ENCODE peak calls at places on chromosomes 16 and 17, in five cellular contexts. One of them, this sample, is unnamed.

GRCh38 chr16:67170168-67170947 is at the start of gene NOL3:
- DNase-seq in endothelial cell of umbilical vein: peak
- DNase-seq in endothelial cell: no peak
- DNase-seq in CD8-positive, alpha-beta T cell: no peak
- DNase-seq in AG04450: peak
- DNase-seq in this sample: peak

GRCh38 chr17:39177256-39177655 is 11.3 kb upstream of the ARL5C start:
- DNase-seq in endothelial cell: no peak
- DNase-seq in endothelial cell of umbilical vein: no peak
- DNase-seq in AG04450: no peak
- DNase-seq in CD8-positive, alpha-beta T cell: no peak
- DNase-seq in this sample: peak

GRCh38 chr16:23368469-23368868 is 66.4 kb downstream of the SCNN1B start:
- DNase-seq in endothelial cell: no peak
- DNase-seq in endothelial cell of umbilical vein: no peak
- DNase-seq in CD8-positive, alpha-beta T cell: no peak
- DNase-seq in AG04450: no peak
- DNase-seq in this sample: no peak

GRCh38 chr16:14240216-14240843 is 169.2 kb downstream of the MRTFB start:
- DNase-seq in AG04450: no peak
- DNase-seq in endothelial cell of umbilical vein: no peak
- DNase-seq in endothelial cell: no peak
- DNase-seq in CD8-positive, alpha-beta T cell: no peak
- DNase-seq in this sample: no peak

GRCh38 chr16:89870440-89870839 is 3.0 kb upstream of the TCF25 start:
- DNase-seq in AG04450: no peak
- DNase-seq in endothelial cell: no peak
- DNase-seq in CD8-positive, alpha-beta T cell: no peak
- DNase-seq in endothelial cell of umbilical vein: no peak
- DNase-seq in this sample: no peak

GRCh38 chr16:2026461-2027023 is at the start of gene NHERF2:
- DNase-seq in AG04450: no peak
- DNase-seq in endothelial cell: no peak
- DNase-seq in endothelial cell of umbilical vein: no peak
- DNase-seq in CD8-positive, alpha-beta T cell: no peak
- DNase-seq in this sample: peak

GRCh38 chr17:4877089-4877488 is 22.2 kb upstream of the C17orf107 start:
- DNase-seq in CD8-positive, alpha-beta T cell: no peak
- DNase-seq in AG04450: no peak
- DNase-seq in endothelial cell: no peak
- DNase-seq in endothelial cell of umbilical vein: no peak
- DNase-seq in this sample: no peak

GRCh38 chr17:35345926-35346771 is 27.3 kb downstream of the SLFN11 start:
- DNase-seq in endothelial cell: peak
- DNase-seq in endothelial cell of umbilical vein: peak
- DNase-seq in CD8-positive, alpha-beta T cell: peak
- DNase-seq in AG04450: no peak
- DNase-seq in this sample: peak

GRCh38 chr16:12145918-12146317 is 169.4 kb downstream of the SNX29 start:
- DNase-seq in CD8-positive, alpha-beta T cell: no peak
- DNase-seq in endothelial cell: no peak
- DNase-seq in AG04450: no peak
- DNase-seq in endothelial cell of umbilical vein: no peak
- DNase-seq in this sample: no peak

GRCh38 chr17:8745586-8746500 is 1.2 kb upstream of the CCDC42 start:
- DNase-seq in AG04450: peak
- DNase-seq in endothelial cell of umbilical vein: peak
- DNase-seq in endothelial cell: peak
- DNase-seq in CD8-positive, alpha-beta T cell: peak
- DNase-seq in this sample: peak

GRCh38 chr17:73071387-73071999 is 21.0 kb downstream of the SLC39A11 start:
- DNase-seq in endothelial cell: no peak
- DNase-seq in endothelial cell of umbilical vein: no peak
- DNase-seq in AG04450: no peak
- DNase-seq in CD8-positive, alpha-beta T cell: no peak
- DNase-seq in this sample: no peak

GRCh38 chr16:23949630-23950290 is 114.0 kb downstream of the PRKCB start:
- DNase-seq in CD8-positive, alpha-beta T cell: peak
- DNase-seq in AG04450: no peak
- DNase-seq in endothelial cell: no peak
- DNase-seq in endothelial cell of umbilical vein: no peak
- DNase-seq in this sample: no peak

GRCh38 chr16:68756250-68757051 is 19.4 kb downstream of the CDH1 start:
- DNase-seq in endothelial cell of umbilical vein: no peak
- DNase-seq in AG04450: no peak
- DNase-seq in endothelial cell: no peak
- DNase-seq in CD8-positive, alpha-beta T cell: no peak
- DNase-seq in this sample: no peak

GRCh38 chr17:29048440-29049360 is 5.8 kb downstream of the PIPOX start:
- DNase-seq in AG04450: no peak
- DNase-seq in endothelial cell of umbilical vein: no peak
- DNase-seq in CD8-positive, alpha-beta T cell: no peak
- DNase-seq in endothelial cell: no peak
- DNase-seq in this sample: peak

GRCh38 chr16:88570691-88571092 is 489 bp downstream of the ZC3H18 start:
- DNase-seq in AG04450: no peak
- DNase-seq in CD8-positive, alpha-beta T cell: no peak
- DNase-seq in endothelial cell: peak
- DNase-seq in endothelial cell of umbilical vein: peak
- DNase-seq in this sample: no peak

GRCh38 chr16:86597880-86598606 is 19.7 kb downstream of the FOXL1 start:
- DNase-seq in endothelial cell: no peak
- DNase-seq in AG04450: no peak
- DNase-seq in endothelial cell of umbilical vein: no peak
- DNase-seq in CD8-positive, alpha-beta T cell: no peak
- DNase-seq in this sample: no peak

GRCh38 chr17:41965694-41966375 is 760 bp upstream of the CNP start:
- DNase-seq in AG04450: no peak
- DNase-seq in endothelial cell: peak
- DNase-seq in endothelial cell of umbilical vein: no peak
- DNase-seq in CD8-positive, alpha-beta T cell: peak
- DNase-seq in this sample: peak

GRCh38 chr17:2789700-2790099 is 6.5 kb upstream of the RAP1GAP2 start:
- DNase-seq in AG04450: no peak
- DNase-seq in CD8-positive, alpha-beta T cell: no peak
- DNase-seq in endothelial cell of umbilical vein: no peak
- DNase-seq in endothelial cell: no peak
- DNase-seq in this sample: no peak

GRCh38 chr17:76643553-76644148 is at the start of gene ST6GALNAC1:
- DNase-seq in AG04450: no peak
- DNase-seq in endothelial cell: peak
- DNase-seq in endothelial cell of umbilical vein: peak
- DNase-seq in CD8-positive, alpha-beta T cell: no peak
- DNase-seq in this sample: no peak

GRCh38 chr17:6853764-6854442 is 22.4 kb upstream of the TEKT1 start:
- DNase-seq in endothelial cell of umbilical vein: no peak
- DNase-seq in AG04450: no peak
- DNase-seq in CD8-positive, alpha-beta T cell: peak
- DNase-seq in endothelial cell: peak
- DNase-seq in this sample: no peak

GRCh38 chr16:80407265-80407987 is 133.4 kb upstream of the DYNLRB2 start:
- DNase-seq in endothelial cell: no peak
- DNase-seq in endothelial cell of umbilical vein: no peak
- DNase-seq in CD8-positive, alpha-beta T cell: no peak
- DNase-seq in AG04450: no peak
- DNase-seq in this sample: peak

GRCh38 chr17:652310-652709 is 62.3 kb downstream of the VPS53 start:
- DNase-seq in AG04450: no peak
- DNase-seq in CD8-positive, alpha-beta T cell: no peak
- DNase-seq in endothelial cell: no peak
- DNase-seq in endothelial cell of umbilical vein: no peak
- DNase-seq in this sample: no peak

GRCh38 chr17:8164815-8165131 is 2.0 kb upstream of the VAMP2 start:
- DNase-seq in endothelial cell of umbilical vein: no peak
- DNase-seq in AG04450: no peak
- DNase-seq in endothelial cell: no peak
- DNase-seq in CD8-positive, alpha-beta T cell: peak
- DNase-seq in this sample: no peak

GRCh38 chr17:48721009-48721402 is 1.3 kb downstream of the PRAC1 start:
- DNase-seq in CD8-positive, alpha-beta T cell: no peak
- DNase-seq in endothelial cell: no peak
- DNase-seq in AG04450: no peak
- DNase-seq in endothelial cell of umbilical vein: no peak
- DNase-seq in this sample: no peak

GRCh38 chr16:79826732-79827514 is 226.4 kb upstream of the MAF start:
- DNase-seq in AG04450: no peak
- DNase-seq in endothelial cell: no peak
- DNase-seq in endothelial cell of umbilical vein: no peak
- DNase-seq in CD8-positive, alpha-beta T cell: no peak
- DNase-seq in this sample: no peak

GRCh38 chr16:31451681-31452351 is 7.5 kb upstream of the ARMC5 start:
- DNase-seq in CD8-positive, alpha-beta T cell: no peak
- DNase-seq in AG04450: peak
- DNase-seq in endothelial cell: peak
- DNase-seq in endothelial cell of umbilical vein: peak
- DNase-seq in this sample: peak

GRCh38 chr16:27223226-27223610 is 19.9 kb downstream of the KDM8 start:
- DNase-seq in CD8-positive, alpha-beta T cell: no peak
- DNase-seq in endothelial cell: no peak
- DNase-seq in endothelial cell of umbilical vein: no peak
- DNase-seq in AG04450: no peak
- DNase-seq in this sample: no peak
- TF ChIP-seq CTCF in CD8-positive, alpha-beta T cell: no peak
- TF ChIP-seq CTCF in endothelial cell: peak
- TF ChIP-seq CTCF in endothelial cell of umbilical vein: peak
- TF ChIP-seq CTCF in AG04450: no peak
- TF ChIP-seq CTCF in this sample: no peak

DNA sequence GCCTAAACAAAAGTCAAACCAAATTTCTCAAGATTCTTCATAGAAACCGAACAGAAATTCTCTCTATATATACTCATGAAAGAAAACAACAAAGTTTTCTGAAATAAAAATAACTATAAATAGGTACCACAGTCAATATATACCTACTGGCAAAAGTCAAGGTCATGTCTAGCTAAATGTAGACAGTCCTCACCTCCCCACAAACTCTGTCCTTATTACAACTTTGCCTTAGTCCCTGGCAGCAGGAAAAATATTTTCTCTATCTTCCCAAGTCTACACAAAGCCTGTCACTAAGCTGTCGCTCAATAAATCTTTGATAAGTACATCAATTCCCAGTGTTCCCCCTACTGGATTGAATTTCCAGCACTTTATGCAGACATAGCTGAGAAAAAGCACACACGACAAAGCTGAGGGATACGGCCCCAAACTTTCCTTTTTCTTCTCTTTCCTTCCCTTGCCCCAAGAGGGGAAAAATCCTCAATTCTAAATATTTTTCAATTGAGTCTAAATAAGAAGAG is 2.7 kb downstream of the CFAP20 start:
- DNase-seq in AG04450: no peak
- DNase-seq in CD8-positive, alpha-beta T cell: no peak
- DNase-seq in endothelial cell: no peak
- DNase-seq in endothelial cell of umbilical vein: no peak
- DNase-seq in this sample: no peak
- TF ChIP-seq CTCF in AG04450: no peak
- TF ChIP-seq CTCF in CD8-positive, alpha-beta T cell: no peak
- TF ChIP-seq CTCF in endothelial cell: no peak
- TF ChIP-seq CTCF in endothelial cell of umbilical vein: no peak
- TF ChIP-seq CTCF in this sample: no peak

GRCh38 chr16:60074378-60074777 is 1340.3 kb upstream of the GOT2 start:
- DNase-seq in AG04450: no peak
- DNase-seq in CD8-positive, alpha-beta T cell: no peak
- DNase-seq in endothelial cell of umbilical vein: no peak
- DNase-seq in endothelial cell: no peak
- DNase-seq in this sample: no peak

GRCh38 chr16:60077791-60078280 is 1343.7 kb upstream of the GOT2 start:
- DNase-seq in AG04450: no peak
- DNase-seq in endothelial cell: no peak
- DNase-seq in CD8-positive, alpha-beta T cell: no peak
- DNase-seq in endothelial cell of umbilical vein: peak
- DNase-seq in this sample: no peak

GRCh38 chr16:60073376-60073775 is 1339.3 kb upstream of the GOT2 start:
- DNase-seq in endothelial cell of umbilical vein: no peak
- DNase-seq in AG04450: no peak
- DNase-seq in CD8-positive, alpha-beta T cell: no peak
- DNase-seq in endothelial cell: no peak
- DNase-seq in this sample: no peak
- TF ChIP-seq CTCF in endothelial cell of umbilical vein: no peak
- TF ChIP-seq CTCF in AG04450: no peak
- TF ChIP-seq CTCF in CD8-positive, alpha-beta T cell: no peak
- TF ChIP-seq CTCF in endothelial cell: no peak
- TF ChIP-seq CTCF in this sample: no peak

GRCh38 chr17:44965491-44966234 is 2.4 kb downstream of the C1QL1 start:
- DNase-seq in endothelial cell: no peak
- DNase-seq in AG04450: no peak
- DNase-seq in CD8-positive, alpha-beta T cell: no peak
- DNase-seq in endothelial cell of umbilical vein: no peak
- DNase-seq in this sample: no peak
- TF ChIP-seq CTCF in endothelial cell: no peak
- TF ChIP-seq CTCF in AG04450: no peak
- TF ChIP-seq CTCF in CD8-positive, alpha-beta T cell: no peak
- TF ChIP-seq CTCF in endothelial cell of umbilical vein: no peak
- TF ChIP-seq CTCF in this sample: no peak

GRCh38 chr17:40445769-40446468 is 2.7 kb downstream of the IGFBP4 start:
- DNase-seq in AG04450: no peak
- DNase-seq in endothelial cell of umbilical vein: no peak
- DNase-seq in endothelial cell: no peak
- DNase-seq in CD8-positive, alpha-beta T cell: no peak
- DNase-seq in this sample: no peak
- TF ChIP-seq CTCF in AG04450: peak
- TF ChIP-seq CTCF in endothelial cell of umbilical vein: no peak
- TF ChIP-seq CTCF in endothelial cell: peak
- TF ChIP-seq CTCF in CD8-positive, alpha-beta T cell: no peak
- TF ChIP-seq CTCF in this sample: no peak

DNA sequence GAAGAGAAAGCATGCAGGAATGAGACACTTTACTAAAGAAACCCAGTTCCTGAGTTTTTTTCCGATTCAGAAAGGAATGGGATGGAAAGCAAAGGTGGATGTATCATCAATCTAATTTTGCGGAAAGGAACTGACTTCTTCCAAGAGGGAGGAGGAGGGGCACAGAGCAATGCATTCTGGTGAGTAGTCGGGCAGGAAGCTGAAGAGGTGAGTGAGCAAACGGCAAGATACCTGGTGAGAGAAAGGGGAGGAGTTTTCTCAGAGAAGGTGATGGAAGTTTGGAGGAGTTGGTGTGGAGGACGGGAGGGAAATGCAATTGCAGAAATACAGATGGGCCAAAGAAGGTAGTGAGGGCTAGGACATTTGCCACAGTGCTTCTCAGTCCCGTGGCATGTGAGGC is 713.2 kb downstream of the KCNJ2 start:
- DNase-seq in endothelial cell: no peak
- DNase-seq in endothelial cell of umbilical vein: no peak
- DNase-seq in AG04450: no peak
- DNase-seq in CD8-positive, alpha-beta T cell: no peak
- DNase-seq in this sample: no peak
- TF ChIP-seq CTCF in endothelial cell: no peak
- TF ChIP-seq CTCF in endothelial cell of umbilical vein: no peak
- TF ChIP-seq CTCF in AG04450: no peak
- TF ChIP-seq CTCF in CD8-positive, alpha-beta T cell: no peak
- TF ChIP-seq CTCF in this sample: no peak

This sample was measured in nephron progenitor cell.